ENCODE peak calls at places on chromosomes 4 and X, in four cellular contexts. K is stimulated activated CD4-positive, alpha-beta T cell treated with anti-CD3 and anti-CD28 coated beads, Interleukin-4, amount 100 ng/mL, for 1 hour; I is pancreas; L is fibroblast of mammary gland. O is an unnamed sample.

GRCh38 chr4:71229477-71230257 is 109.2 kb upstream of the SLC4A4 start:
- DNase-seq in K (no peak), I (no peak), L (peak), O (no peak)

GRCh38 chrX:39152106-39152649 is 350.9 kb downstream of the MID1IP1 start:
- DNase-seq in I (peak), K (peak), L (peak), O (no peak)

GRCh38 chrX:11381464-11381863 is 88.3 kb downstream of the AMELX start:
- DNase-seq in L (peak), I (no peak), K (no peak), O (no peak)

GRCh38 chr4:163694385-163694784 is 199.9 kb downstream of the TMA16 start:
- DNase-seq in I (no peak), K (no peak), L (peak), O (no peak)

GRCh38 chr4:176185068-176185467 is 10.3 kb downstream of the SPATA4 start:
- DNase-seq in K (no peak), I (no peak), L (peak), O (no peak)

GRCh38 chr4:41363384-41363981 is 106.8 kb downstream of the UCHL1 start:
- DNase-seq in L (peak), I (no peak), K (no peak), O (no peak)

GRCh38 chrX:30270639-30271038 is 23.7 kb downstream of the MAGEB1 start:
- DNase-seq in K (no peak), L (no peak), I (no peak), O (no peak)

GRCh38 chr4:11252149-11252548 is 176.5 kb downstream of the HS3ST1 start:
- DNase-seq in I (no peak), L (no peak), K (no peak), O (no peak)

GRCh38 chr4:13399257-13399656 is 84.9 kb downstream of the RAB28 start:
- DNase-seq in K (no peak), I (no peak), L (peak), O (no peak)